ENCODE peak calls at places on chromosomes 12 and 14, in ten cellular contexts. B is OCI-LY7, I is cardiac muscle cell, A is epithelial cell of esophagus, X is upper lobe of left lung, E is heart left ventricle, V is lung, K is psoas muscle, M is SK-N-SH, T is choroid plexus epithelial cell. W is an unnamed sample.

GRCh38 chr12:66688836-66689439 is 10.1 kb upstream of the GRIP1 start:
- DNase-seq in B (peak), I (peak), A (peak), X (no peak), E (peak), V (no peak), K (no peak), M (peak), T (peak), W (peak)

GRCh38 chr12:89737000-89737399 is 28.4 kb upstream of the ATP2B1 start:
- DNase-seq in B (no peak), I (no peak), A (no peak), X (no peak), E (no peak), V (no peak), K (no peak), M (no peak), T (no peak), W (no peak)

GRCh38 chr14:76884394-76884793 is 58.2 kb downstream of the LRRC74A start:
- DNase-seq in B (no peak), I (no peak), A (no peak), X (peak), E (no peak), V (no peak), K (no peak), M (no peak), T (no peak), W (no peak)

GRCh38 chr12:6294533-6295186 is 15.8 kb upstream of the PLEKHG6 start:
- DNase-seq in B (no peak), I (no peak), A (no peak), X (no peak), E (no peak), V (no peak), K (no peak), M (no peak), T (no peak), W (no peak)

GRCh38 chr12:51262758-51263177 is 7.4 kb downstream of the SMAGP start:
- DNase-seq in B (peak), I (peak), A (peak), X (no peak), E (no peak), V (no peak), K (no peak), M (no peak), T (peak), W (peak)

GRCh38 chr14:91123201-91123600 is 9.3 kb downstream of the DGLUCY start:
- DNase-seq in B (no peak), I (no peak), A (no peak), X (no peak), E (peak), V (no peak), K (no peak), M (peak), T (no peak), W (no peak)

GRCh38 chr14:53603994-53604393 is 352.6 kb downstream of the BMP4 start:
- DNase-seq in B (peak), I (no peak), A (no peak), X (no peak), E (no peak), V (no peak), K (no peak), M (no peak), T (no peak), W (no peak)

GRCh38 chr14:72812292-72812851 is 81.5 kb downstream of the DPF3 start:
- DNase-seq in B (no peak), I (peak), A (peak), X (peak), E (peak), V (peak), K (peak), M (no peak), T (no peak), W (no peak)

GRCh38 chr12:6038160-6038559 is 86.3 kb downstream of the VWF start:
- DNase-seq in B (peak), I (peak), A (peak), X (no peak), E (no peak), V (peak), K (no peak), M (peak), T (peak), W (peak)

GRCh38 chr14:69845787-69846186 is 33.4 kb upstream of the SMOC1 start:
- DNase-seq in B (no peak), I (no peak), A (peak), X (no peak), E (no peak), V (no peak), K (no peak), M (no peak), T (peak), W (no peak)

GRCh38 chr12:84727964-84728363 is 184.6 kb downstream of the SLC6A15 start:
- DNase-seq in B (no peak), I (peak), A (peak), X (no peak), E (no peak), V (peak), K (no peak), M (no peak), T (peak), W (no peak)

GRCh38 chr12:4251228-4251891 is 22.2 kb upstream of the CCND2 start:
- DNase-seq in B (no peak), I (no peak), A (no peak), X (no peak), E (no peak), V (no peak), K (no peak), M (no peak), T (no peak), W (no peak)

GRCh38 chr12:122102331-122102730 is 23.8 kb downstream of the MLXIP start:
- DNase-seq in B (no peak), I (no peak), A (no peak), X (no peak), E (no peak), V (no peak), K (no peak), M (no peak), T (no peak), W (no peak)

GRCh38 chr14:45377201-45377600 is 124.2 kb upstream of the MIS18BP1 start:
- DNase-seq in B (no peak), I (no peak), A (no peak), X (no peak), E (no peak), V (no peak), K (no peak), M (no peak), T (no peak), W (no peak)

GRCh38 chr12:107557026-107557425 is 128.6 kb upstream of the PWP1 start:
- DNase-seq in B (no peak), I (no peak), A (peak), X (no peak), E (no peak), V (no peak), K (no peak), M (no peak), T (no peak), W (no peak)

GRCh38 chr12:3261782-3262359 is 184.7 kb downstream of the TSPAN9 start:
- DNase-seq in B (no peak), I (no peak), A (no peak), X (no peak), E (no peak), V (no peak), K (no peak), M (no peak), T (peak), W (no peak)

GRCh38 chr14:81450100-81450531 is 50.0 kb upstream of the STON2 start:
- DNase-seq in B (no peak), I (no peak), A (no peak), X (no peak), E (peak), V (no peak), K (peak), M (no peak), T (no peak), W (peak)

GRCh38 chr14:77883479-77884238 is 83.8 kb downstream of the ADCK1 start:
- DNase-seq in B (no peak), I (no peak), A (no peak), X (no peak), E (no peak), V (no peak), K (no peak), M (no peak), T (no peak), W (no peak)

GRCh38 chr14:42222924-42223471 is 616.3 kb downstream of the LRFN5 start:
- DNase-seq in B (peak), I (peak), A (peak), X (no peak), E (no peak), V (no peak), K (no peak), M (no peak), T (peak), W (peak)

GRCh38 chr12:43861015-43861846 is 25.4 kb downstream of the TMEM117 start:
- DNase-seq in B (no peak), I (no peak), A (peak), X (no peak), E (no peak), V (no peak), K (no peak), M (no peak), T (no peak), W (no peak)

DNA sequence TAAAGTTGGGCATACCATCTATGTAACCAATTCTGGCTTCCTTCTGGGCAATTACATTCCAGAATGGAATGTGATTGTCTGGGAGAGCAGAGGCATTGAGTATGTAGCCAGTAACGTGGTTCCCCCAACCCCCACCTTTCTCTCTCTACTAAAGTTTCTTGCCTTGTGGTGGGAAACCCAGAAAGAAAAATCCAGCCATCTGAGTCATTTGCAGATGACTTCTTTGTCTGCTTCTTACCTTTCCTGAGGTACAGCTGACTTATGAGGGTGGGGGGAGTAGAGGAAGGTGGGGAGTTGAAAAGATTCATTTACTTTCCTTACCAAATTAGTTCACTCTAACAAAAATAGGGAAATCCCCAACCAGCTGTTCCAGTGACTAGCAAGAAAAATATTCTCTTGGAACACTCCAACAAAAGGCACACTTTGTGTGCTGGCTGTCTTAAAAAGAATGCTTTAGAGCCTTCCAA is 112.1 kb upstream of the FRMD6 start:
- DNase-seq in B (no peak), I (no peak), A (peak), X (no peak), E (no peak), V (no peak), K (no peak), M (no peak), T (peak), W (no peak)
- H3K4me3 ChIP-seq in B (no peak), I (no peak), A (no peak), X (no peak), E (no peak), V (no peak), K (no peak), M (no peak), T (no peak), W (no peak)

DNA sequence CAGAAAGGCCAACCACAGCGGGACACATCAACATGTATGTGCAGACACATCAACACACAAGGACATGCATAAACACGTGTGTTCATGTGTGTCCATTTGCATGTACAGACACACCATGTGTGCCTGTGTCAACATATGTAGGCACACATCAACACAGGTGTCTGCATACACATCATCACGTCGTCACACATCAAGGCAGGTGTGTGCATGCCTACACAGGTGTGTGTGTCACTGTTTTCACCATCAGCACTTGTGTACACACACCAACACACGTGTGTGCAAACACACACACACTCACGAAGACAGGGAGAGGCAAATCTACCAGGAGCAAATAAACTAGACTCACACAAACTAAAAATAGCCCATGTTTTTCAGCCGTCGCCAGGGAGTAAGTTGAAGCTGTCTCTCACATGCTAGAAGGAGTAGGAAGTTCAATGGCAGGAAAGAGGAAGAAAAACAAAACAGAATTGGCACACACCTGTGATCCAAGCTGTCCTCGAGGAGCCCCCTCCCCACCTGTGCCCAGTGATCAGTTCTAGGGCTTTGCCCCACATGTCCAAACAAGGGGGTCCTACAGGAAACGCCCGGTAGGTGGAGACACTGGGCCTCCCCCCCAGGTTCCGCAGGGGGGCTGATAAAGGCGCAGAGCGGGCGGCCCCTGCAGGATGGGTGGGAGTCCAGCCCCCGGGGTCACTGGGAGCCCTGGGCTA is 7.4 kb downstream of the SCARB1 start:
- DNase-seq in B (peak), I (peak), A (no peak), X (no peak), E (no peak), V (no peak), K (no peak), M (no peak), T (peak), W (no peak)
- TF ChIP-seq CTCF in B (peak), I (peak), A (no peak), X (no peak), E (peak), V (no peak), K (peak), M (no peak), T (peak), W (peak)

GRCh38 chr14:68753696-68754095 is 39.2 kb downstream of the ZFP36L1 start:
- DNase-seq in B (no peak), I (no peak), A (no peak), X (no peak), E (no peak), V (no peak), K (no peak), M (no peak), T (peak), W (no peak)
- H3K4me3 ChIP-seq in B (no peak), I (no peak), A (no peak), X (no peak), E (no peak), V (no peak), K (no peak), M (no peak), T (no peak), W (no peak)

GRCh38 chr14:29463727-29464370 is 463.8 kb downstream of the PRKD1 start:
- DNase-seq in B (no peak), I (peak), A (no peak), X (no peak), E (no peak), V (no peak), K (no peak), M (no peak), T (peak), W (no peak)
- TF ChIP-seq CTCF in B (no peak), I (peak), A (no peak), X (no peak), E (no peak), V (no peak), K (no peak), M (peak), T (no peak), W (no peak)

GRCh38 chr12:108691995-108692808 is 39.1 kb downstream of the CORO1C start:
- DNase-seq in B (peak), I (peak), A (no peak), X (no peak), E (peak), V (peak), K (peak), M (no peak), T (peak), W (no peak)
- H3K4me3 ChIP-seq in B (peak), I (no peak), A (no peak), X (no peak), E (no peak), V (no peak), K (peak), M (peak), T (no peak), W (no peak)

GRCh38 chr14:99200654-99201005 is 71.4 kb downstream of the BCL11B start:
- DNase-seq in B (no peak), I (no peak), A (no peak), X (no peak), E (no peak), V (no peak), K (no peak), M (no peak), T (no peak), W (no peak)

GRCh38 chr14:99198746-99199145 is 73.3 kb downstream of the BCL11B start:
- DNase-seq in B (no peak), I (no peak), A (no peak), X (no peak), E (no peak), V (no peak), K (no peak), M (no peak), T (no peak), W (no peak)

GRCh38 chr14:99202516-99202915 is 69.5 kb downstream of the BCL11B start:
- DNase-seq in B (no peak), I (peak), A (no peak), X (no peak), E (peak), V (no peak), K (no peak), M (no peak), T (no peak), W (no peak)

GRCh38 chr14:99201351-99202073 is 70.5 kb downstream of the BCL11B start:
- DNase-seq in B (no peak), I (no peak), A (no peak), X (no peak), E (no peak), V (no peak), K (no peak), M (no peak), T (no peak), W (no peak)

DNA sequence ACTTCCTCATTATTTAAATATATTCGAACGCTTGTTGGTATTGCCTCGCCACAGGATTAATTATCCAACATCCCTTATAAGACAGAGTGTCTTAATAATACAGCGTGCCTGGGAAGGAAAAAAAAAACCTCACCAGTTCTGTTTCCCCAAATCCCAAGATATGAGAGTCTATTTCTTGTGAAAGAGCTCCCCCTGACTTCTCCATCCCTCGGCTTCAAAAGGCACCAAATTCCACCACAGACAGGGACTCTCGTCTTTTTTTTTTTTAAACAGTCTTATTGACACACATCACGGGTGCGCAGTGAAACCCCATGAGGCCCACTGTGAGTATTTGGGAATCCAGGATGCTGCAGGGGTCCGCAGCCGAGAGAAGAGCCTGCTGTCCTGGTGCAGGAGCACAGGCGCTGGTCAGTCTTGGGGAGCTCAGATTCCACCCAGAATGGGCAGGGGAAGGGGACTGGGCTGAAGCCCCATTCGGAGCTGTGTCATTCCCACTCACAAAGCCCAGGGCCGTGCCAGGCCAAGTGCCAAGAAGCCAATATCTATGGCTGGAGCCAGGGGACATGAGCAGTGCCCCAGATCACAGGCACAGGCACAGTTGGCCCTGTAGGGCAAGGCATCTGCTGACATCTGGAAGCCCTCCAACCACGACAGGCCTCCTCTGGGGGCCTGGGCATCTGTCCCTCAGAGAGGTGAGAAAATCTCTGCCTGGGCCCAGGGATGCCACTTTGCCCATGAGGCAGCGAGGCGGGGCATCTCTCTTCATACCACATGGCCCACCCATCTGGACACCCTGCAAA is 71.9 kb downstream of the BCL11B start:
- DNase-seq in B (no peak), I (no peak), A (no peak), X (no peak), E (no peak), V (no peak), K (no peak), M (no peak), T (no peak), W (no peak)
- TF ChIP-seq CTCF in B (peak), I (no peak), A (peak), X (no peak), E (no peak), V (no peak), K (no peak), M (no peak), T (no peak), W (no peak)

DNA sequence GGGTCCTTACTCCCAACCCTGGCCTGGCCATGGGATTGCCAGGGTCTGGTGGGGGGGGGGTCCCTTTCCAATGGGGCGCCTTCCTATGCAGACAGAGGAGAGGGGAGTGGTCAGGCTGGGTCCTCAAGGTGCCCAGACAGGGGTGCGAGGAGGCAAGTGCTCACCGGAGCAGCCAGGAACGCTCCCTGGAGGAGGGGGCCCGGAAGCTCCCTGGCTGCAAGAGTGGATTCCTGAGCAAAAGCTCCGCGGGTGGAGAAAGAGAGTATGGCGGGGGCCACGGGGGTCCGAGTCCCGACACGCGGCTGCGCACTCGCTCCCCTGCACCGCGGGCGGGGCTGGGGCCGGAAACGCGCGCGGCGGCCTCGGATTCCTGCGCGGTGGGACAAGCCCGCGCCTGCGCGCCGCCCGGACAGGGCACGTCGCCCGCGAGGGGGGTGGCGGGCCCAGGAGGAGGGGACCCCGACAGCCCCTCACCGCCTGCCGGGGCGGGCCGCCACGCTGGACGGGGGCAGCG is 27.7 kb upstream of the GPR132 start:
- DNase-seq in B (no peak), I (peak), A (peak), X (peak), E (peak), V (peak), K (peak), M (peak), T (peak), W (peak)
- H3K4me3 ChIP-seq in B (no peak), I (peak), A (peak), X (peak), E (peak), V (peak), K (peak), M (peak), T (peak), W (peak)

GRCh38 chr14:94536836-94537235 is 24.4 kb upstream of the SERPINA4 start:
- DNase-seq in B (peak), I (no peak), A (peak), X (no peak), E (no peak), V (no peak), K (no peak), M (no peak), T (peak), W (peak)

GRCh38 chr14:94532462-94532861 is 23.2 kb upstream of the SERPINA12 start:
- DNase-seq in B (no peak), I (no peak), A (no peak), X (no peak), E (no peak), V (no peak), K (no peak), M (no peak), T (peak), W (no peak)

GRCh38 chr14:94531187-94531586 is 21.9 kb upstream of the SERPINA12 start:
- DNase-seq in B (no peak), I (no peak), A (no peak), X (no peak), E (no peak), V (no peak), K (no peak), M (no peak), T (no peak), W (no peak)
- TF ChIP-seq CTCF in B (no peak), I (no peak), A (no peak), X (no peak), E (no peak), V (no peak), K (no peak), M (no peak), T (no peak), W (no peak)

GRCh38 chr14:52514046-52514811 is 38.1 kb downstream of the TXNDC16 start:
- DNase-seq in B (no peak), I (no peak), A (no peak), X (no peak), E (no peak), V (no peak), K (no peak), M (no peak), T (no peak), W (no peak)
- H3K4me3 ChIP-seq in B (no peak), I (no peak), A (no peak), X (no peak), E (no peak), V (no peak), K (no peak), M (no peak), T (no peak), W (no peak)